ENCODE peak calls at places on chromosome 20, in eight cellular contexts. W, U, P, X, T, E, F and M are unnamed samples.
A peak's percentile ranks its signal among the peaks of the same experiment; 100 is the strongest.

GRCh38 chr20:1946762-1947534 is 46.9 kb downstream of the PDYN start:
- DNase-seq in W (no peak), U (no peak), P (no peak), X (peak; percentile 86), T (no peak), E (no peak), F (peak; percentile 80), M (no peak)

GRCh38 chr20:22763257-22763906 is 179.0 kb upstream of the FOXA2 start:
- DNase-seq in W (no peak), U (peak; percentile 55), P (no peak), X (no peak), T (no peak), E (peak; percentile 64), F (no peak), M (no peak)

GRCh38 chr20:64238851-64239387 is 16.6 kb upstream of the PCMTD2 start:
- DNase-seq in W (peak; percentile 81), U (no peak), P (no peak), X (no peak), T (no peak), E (no peak), F (peak; percentile 32), M (peak; percentile 39)

GRCh38 chr20:62625516-62625915 is 16.8 kb upstream of the SLCO4A1 start:
- DNase-seq in W (no peak), U (no peak), P (no peak), X (peak; percentile 82), T (no peak), E (no peak), F (peak; percentile 49), M (no peak)

GRCh38 chr20:3557237-3557636 is 86.4 kb downstream of the ATRN start:
- DNase-seq in W (no peak), U (no peak), P (no peak), X (no peak), T (no peak), E (no peak), F (no peak), M (no peak)

GRCh38 chr20:7302256-7302655 is 534.8 kb downstream of the BMP2 start:
- DNase-seq in W (no peak), U (no peak), P (no peak), X (no peak), T (no peak), E (no peak), F (no peak), M (no peak)

GRCh38 chr20:3798908-3799248 is 2.8 kb downstream of the CDC25B start:
- DNase-seq in W (no peak), U (no peak), P (no peak), X (no peak), T (no peak), E (no peak), F (peak; percentile 39), M (no peak)

GRCh38 chr20:20012517-20012916 is 4.6 kb upstream of the NAA20 start:
- DNase-seq in W (no peak), U (no peak), P (no peak), X (no peak), T (no peak), E (no peak), F (no peak), M (no peak)

GRCh38 chr20:15179426-15180190 is 842.2 kb upstream of the FLRT3 start:
- DNase-seq in W (no peak), U (no peak), P (no peak), X (no peak), T (no peak), E (no peak), F (no peak), M (no peak)

GRCh38 chr20:49276895-49277785 is 717 bp downstream of the ZNFX1 start:
- DNase-seq in W (peak; percentile 67), U (no peak), P (no peak), X (peak; percentile 86), T (peak; percentile 25), E (peak; percentile 40), F (peak; percentile 68), M (no peak)

GRCh38 chr20:63577317-63577894 is 3.4 kb upstream of the HELZ2 start:
- DNase-seq in W (no peak), U (no peak), P (no peak), X (no peak), T (no peak), E (peak; percentile 80), F (peak; percentile 83), M (no peak)

GRCh38 chr20:33622705-33623390 is 39.3 kb upstream of the C20orf144 start:
- DNase-seq in W (no peak), U (no peak), P (no peak), X (no peak), T (no peak), E (no peak), F (no peak), M (no peak)

GRCh38 chr20:11626551-11626950 is 291.1 kb upstream of the BTBD3 start:
- DNase-seq in W (no peak), U (no peak), P (no peak), X (no peak), T (no peak), E (no peak), F (no peak), M (no peak)

GRCh38 chr20:47392015-47392720 is 35.7 kb upstream of the ZMYND8 start:
- DNase-seq in W (peak; percentile 81), U (peak; percentile 83), P (peak; percentile 82), X (no peak), T (no peak), E (no peak), F (no peak), M (peak; percentile 64)

GRCh38 chr20:3679749-3680700 is 1.8 kb downstream of the ADAM33 start:
- DNase-seq in W (no peak), U (no peak), P (peak; percentile 27), X (no peak), T (no peak), E (no peak), F (peak; percentile 79), M (no peak)

GRCh38 chr20:4905612-4906011 is 95.7 kb downstream of the SLC23A2 start:
- DNase-seq in W (no peak), U (no peak), P (no peak), X (no peak), T (no peak), E (no peak), F (no peak), M (no peak)

GRCh38 chr20:17952692-17953684 is 15.6 kb downstream of the SNX5 start:
- DNase-seq in W (no peak), U (no peak), P (no peak), X (no peak), T (no peak), E (no peak), F (no peak), M (no peak)

GRCh38 chr20:32206383-32207210 is 946 bp downstream of the PLAGL2 start:
- DNase-seq in W (no peak), U (no peak), P (no peak), X (no peak), T (no peak), E (no peak), F (no peak), M (no peak)

DNA sequence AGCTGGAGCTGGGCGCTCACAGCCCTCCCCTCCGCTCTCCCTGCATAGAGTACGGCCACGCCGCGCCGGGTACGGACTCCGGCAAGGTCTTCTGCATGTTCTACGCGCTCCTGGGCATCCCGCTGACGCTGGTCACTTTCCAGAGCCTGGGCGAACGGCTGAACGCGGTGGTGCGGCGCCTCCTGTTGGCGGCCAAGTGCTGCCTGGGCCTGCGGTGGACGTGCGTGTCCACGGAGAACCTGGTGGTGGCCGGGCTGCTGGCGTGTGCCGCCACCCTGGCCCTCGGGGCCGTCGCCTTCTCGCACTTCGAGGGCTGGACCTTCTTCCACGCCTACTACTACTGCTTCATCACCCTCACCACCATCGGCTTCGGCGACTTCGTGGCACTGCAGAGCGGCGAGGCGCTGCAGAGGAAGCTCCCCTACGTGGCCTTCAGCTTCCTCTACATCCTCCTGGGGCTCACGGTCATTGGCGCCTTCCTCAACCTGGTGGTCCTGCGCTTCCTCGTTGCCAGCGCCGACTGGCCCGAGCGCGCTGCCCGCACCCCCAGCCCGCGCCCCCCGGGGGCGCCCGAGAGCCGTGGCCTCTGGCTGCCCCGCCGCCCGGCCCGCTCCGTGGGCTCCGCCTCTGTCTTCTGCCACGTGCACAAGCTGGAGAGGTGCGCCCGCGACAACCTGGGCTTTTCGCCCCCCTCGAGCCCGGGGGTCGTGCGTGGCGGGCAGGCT is 4.6 kb downstream of the KCNK15 start:
- DNase-seq in W (no peak), U (no peak), P (no peak), X (no peak), T (no peak), E (no peak), F (peak; percentile 58), M (no peak)
- TF ChIP-seq CTCF in W (no peak), U (peak; percentile 51), P (peak; percentile 3), X (peak; percentile 24), T (no peak), E (peak; percentile 35), F (peak; percentile 41), M (peak; percentile 27)

DNA sequence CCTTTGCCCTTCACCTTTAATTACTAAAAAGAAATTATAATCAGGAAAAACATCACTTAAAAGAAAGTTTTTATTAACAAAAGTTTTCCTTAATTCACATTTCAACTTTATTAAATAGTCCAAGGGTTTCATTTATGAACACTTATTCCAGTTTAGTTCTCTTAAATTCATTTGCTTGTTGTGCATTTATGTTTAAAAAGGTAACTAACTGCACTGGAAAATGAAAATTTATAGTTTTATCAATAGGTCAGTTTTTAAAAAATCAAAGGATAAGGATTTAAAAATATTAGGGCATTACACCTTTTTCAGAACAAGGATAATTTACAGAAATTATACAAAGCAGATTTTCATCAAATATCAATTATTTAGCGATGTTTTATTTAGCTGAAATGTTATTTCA is 958 bp upstream of the ATP5F1E start:
- DNase-seq in W (no peak), U (no peak), P (no peak), X (no peak), T (no peak), E (no peak), F (no peak), M (no peak)
- H3K4me3 ChIP-seq in W (peak overlapping the region; percentile 64), U (peak overlapping the region; percentile 70), P (peak overlapping the region; percentile 66), X (peak overlapping the region; percentile 74), T (peak overlapping the region; percentile 89), E (peak overlapping the region; percentile 94), F (peak overlapping the region; percentile 89), M (peak overlapping the region; percentile 66)

GRCh38 chr20:36463212-36464061 is 77.9 kb upstream of the MYL9 start:
- DNase-seq in W (no peak), U (no peak), P (no peak), X (no peak), T (no peak), E (no peak), F (no peak), M (no peak)

GRCh38 chr20:36466089-36466488 is 75.2 kb upstream of the MYL9 start:
- DNase-seq in W (no peak), U (no peak), P (no peak), X (no peak), T (no peak), E (no peak), F (no peak), M (no peak)

GRCh38 chr20:36462440-36463211 is 78.7 kb upstream of the MYL9 start:
- DNase-seq in W (peak; percentile 47), U (no peak), P (no peak), X (peak; percentile 83), T (peak; percentile 11), E (peak; percentile 86), F (peak; percentile 92), M (no peak)

GRCh38 chr20:36467076-36467999 is 74.0 kb upstream of the MYL9 start:
- DNase-seq in W (peak; percentile 84), U (no peak), P (no peak), X (no peak), T (peak; percentile 56), E (peak; percentile 68), F (peak; percentile 74), M (no peak)

GRCh38 chr20:36465109-36466080 is 75.9 kb upstream of the MYL9 start:
- DNase-seq in W (peak; percentile 31), U (peak; percentile 91), P (peak; percentile 29), X (no peak), T (peak; percentile 37), E (no peak), F (peak; percentile 73), M (no peak)
- TF ChIP-seq CTCF in W (no peak), U (no peak), P (no peak), X (no peak), T (no peak), E (no peak), F (no peak), M (no peak)

GRCh38 chr20:544153-544725 is 649 bp upstream of the CSNK2A1 start:
- DNase-seq in W (no peak), U (no peak), P (no peak), X (no peak), T (no peak), E (no peak), F (no peak), M (no peak)
- H3K4me3 ChIP-seq in W (peak overlapping the region; percentile 93), U (peak overlapping the region; percentile 62), P (no peak overlapping the region), X (peak overlapping the region; percentile 70), T (peak overlapping the region; percentile 36), E (peak overlapping the region; percentile 83), F (peak overlapping the region; percentile 100), M (peak overlapping the region; percentile 76)